ENCODE peak calls at places on chromosomes 1 and 21, in seven cellular contexts. One of them, this sample, is unnamed.

GRCh38 chr21:44083631-44084291 is 23.4 kb upstream of the PWP2 start:
- DNase-seq in iris pigment epithelial cell: no peak
- DNase-seq in foreskin fibroblast: no peak
- DNase-seq in head of caudate nucleus: no peak
- DNase-seq in G401: no peak
- DNase-seq in aorta: no peak
- DNase-seq in NCI-H2081: no peak
- DNase-seq in this sample: no peak

GRCh38 chr1:85607126-85607912 is 26.8 kb downstream of the CCN1 start:
- DNase-seq in foreskin fibroblast: peak
- DNase-seq in NCI-H2081: no peak
- DNase-seq in iris pigment epithelial cell: peak
- DNase-seq in G401: no peak
- DNase-seq in aorta: no peak
- DNase-seq in head of caudate nucleus: no peak
- DNase-seq in this sample: no peak

GRCh38 chr1:19596065-19596718 is 47.9 kb upstream of the NBL1 start:
- DNase-seq in foreskin fibroblast: no peak
- DNase-seq in head of caudate nucleus: no peak
- DNase-seq in G401: no peak
- DNase-seq in iris pigment epithelial cell: no peak
- DNase-seq in aorta: no peak
- DNase-seq in NCI-H2081: peak
- DNase-seq in this sample: no peak

GRCh38 chr1:205588691-205589445 is 42.9 kb downstream of the ELK4 start:
- DNase-seq in iris pigment epithelial cell: peak
- DNase-seq in G401: peak
- DNase-seq in aorta: peak
- DNase-seq in head of caudate nucleus: no peak
- DNase-seq in foreskin fibroblast: peak
- DNase-seq in NCI-H2081: no peak
- DNase-seq in this sample: no peak

GRCh38 chr1:156910309-156910782 is 10.1 kb upstream of the LRRC71 start:
- DNase-seq in aorta: no peak
- DNase-seq in iris pigment epithelial cell: no peak
- DNase-seq in G401: no peak
- DNase-seq in NCI-H2081: peak
- DNase-seq in foreskin fibroblast: no peak
- DNase-seq in head of caudate nucleus: no peak
- DNase-seq in this sample: no peak

GRCh38 chr1:4594286-4594991 is 60.0 kb upstream of the AJAP1 start:
- DNase-seq in iris pigment epithelial cell: no peak
- DNase-seq in head of caudate nucleus: no peak
- DNase-seq in NCI-H2081: no peak
- DNase-seq in foreskin fibroblast: no peak
- DNase-seq in G401: no peak
- DNase-seq in aorta: peak
- DNase-seq in this sample: no peak

GRCh38 chr1:56788588-56788987 is 30.6 kb downstream of the FYB2 start:
- DNase-seq in G401: no peak
- DNase-seq in foreskin fibroblast: no peak
- DNase-seq in head of caudate nucleus: no peak
- DNase-seq in aorta: no peak
- DNase-seq in iris pigment epithelial cell: peak
- DNase-seq in NCI-H2081: peak
- DNase-seq in this sample: peak

GRCh38 chr21:27570306-27570868 is 603.5 kb upstream of the ADAMTS5 start:
- DNase-seq in iris pigment epithelial cell: peak
- DNase-seq in G401: no peak
- DNase-seq in NCI-H2081: no peak
- DNase-seq in head of caudate nucleus: no peak
- DNase-seq in foreskin fibroblast: peak
- DNase-seq in aorta: peak
- DNase-seq in this sample: peak

GRCh38 chr1:26697441-26697977 is 1.7 kb downstream of the ARID1A start:
- DNase-seq in G401: no peak
- DNase-seq in foreskin fibroblast: no peak
- DNase-seq in head of caudate nucleus: no peak
- DNase-seq in aorta: no peak
- DNase-seq in NCI-H2081: no peak
- DNase-seq in iris pigment epithelial cell: no peak
- DNase-seq in this sample: no peak

GRCh38 chr21:33230518-33231324 is 983 bp downstream of the IFNAR2 start:
- DNase-seq in aorta: peak
- DNase-seq in head of caudate nucleus: peak
- DNase-seq in iris pigment epithelial cell: peak
- DNase-seq in NCI-H2081: no peak
- DNase-seq in foreskin fibroblast: peak
- DNase-seq in G401: peak
- DNase-seq in this sample: peak